ENCODE peak calls at places on chromosomes 7 and 10, in five cellular contexts. A, E, F, Z and O are unnamed samples.

GRCh38 chr7:142380064-142380463 is 122.2 kb upstream of the PRSS58 start:
- DNase-seq in Z (no peak), F (no peak), E (no peak), A (no peak), O (no peak)

GRCh38 chr7:18481776-18482175 is 13.8 kb upstream of the HDAC9 start:
- DNase-seq in A (no peak), E (no peak), Z (no peak), F (no peak), O (no peak)

GRCh38 chr10:124285587-124286527 is 132.9 kb downstream of the OAT start:
- DNase-seq in A (no peak), E (peak), Z (peak), F (peak), O (peak)

GRCh38 chr7:1651031-1651446 is 19.0 kb upstream of the ELFN1 start:
- DNase-seq in F (no peak), E (no peak), A (no peak), Z (no peak), O (no peak)

GRCh38 chr10:49598164-49598856 is 11.8 kb upstream of the SLC18A3 start:
- DNase-seq in A (no peak), Z (no peak), E (no peak), F (no peak), O (no peak)

GRCh38 chr10:132900211-132900756 is 42.1 kb downstream of the CFAP46 start:
- DNase-seq in A (no peak), E (no peak), Z (no peak), F (no peak), O (no peak)

GRCh38 chr10:18044976-18045720 is 93.4 kb downstream of the SLC39A12 start:
- DNase-seq in F (no peak), Z (no peak), A (peak), E (no peak), O (no peak)

GRCh38 chr7:106757846-106758245 is 96.9 kb upstream of the CCDC71L start:
- DNase-seq in A (peak), Z (no peak), E (no peak), F (no peak), O (no peak)

GRCh38 chr7:81331061-81332018 is 412.5 kb upstream of the SEMA3C start:
- DNase-seq in A (peak), E (no peak), F (no peak), Z (no peak), O (no peak)

GRCh38 chr10:12063483-12063818 is 5.3 kb upstream of the DHTKD1 start:
- DNase-seq in A (no peak), Z (no peak), E (no peak), F (no peak), O (no peak)

GRCh38 chr10:12067336-12067735 is 1.4 kb upstream of the DHTKD1 start:
- DNase-seq in Z (no peak), F (no peak), A (peak), E (no peak), O (no peak)

GRCh38 chr10:12062754-12063482 is 5.8 kb upstream of the DHTKD1 start:
- DNase-seq in E (no peak), Z (no peak), A (no peak), F (no peak), O (no peak)

GRCh38 chr10:12073526-12073925 is 4.8 kb downstream of the DHTKD1 start:
- DNase-seq in Z (no peak), F (no peak), A (peak), E (no peak), O (no peak)

DNA sequence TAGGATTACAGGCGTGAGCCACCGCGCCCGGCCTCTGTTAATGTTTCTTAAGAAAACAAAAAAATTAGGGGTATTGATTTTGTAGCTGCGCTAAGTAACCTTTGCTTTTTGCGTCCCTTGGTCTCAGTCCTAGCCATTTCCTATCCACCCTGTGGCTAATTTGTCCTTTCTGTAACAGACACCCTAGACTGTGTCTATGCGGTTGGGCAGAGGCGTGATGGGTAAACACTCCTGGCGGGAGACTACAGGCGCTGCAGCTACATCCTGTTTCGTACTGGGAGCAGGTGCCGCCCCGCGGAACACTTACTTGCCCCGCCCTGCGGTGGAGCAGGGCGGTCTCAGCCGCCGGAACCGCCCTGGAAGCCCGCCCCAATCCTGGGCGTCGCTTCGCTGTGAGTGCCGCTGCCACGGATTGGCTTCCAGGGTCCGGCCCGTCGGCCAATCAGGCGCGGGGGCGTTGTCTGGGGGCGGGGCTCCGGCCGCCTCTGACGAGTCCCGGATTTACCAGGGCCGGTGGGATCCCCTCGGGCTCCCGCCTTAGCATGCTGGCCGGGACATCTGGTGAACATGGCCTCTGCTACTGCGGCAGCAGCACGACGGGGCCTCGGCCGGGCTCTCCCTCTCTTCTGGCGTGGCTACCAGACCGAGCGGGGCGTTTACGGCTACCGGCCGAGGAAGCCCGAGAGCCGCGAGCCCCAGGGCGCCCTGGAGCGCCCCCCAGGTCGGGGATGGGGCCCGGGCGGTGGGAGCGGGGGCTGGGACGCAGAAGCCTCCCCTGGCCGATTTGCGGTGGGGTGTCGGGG is at the start of gene DHTKD1:
- DNase-seq in Z (peak), E (peak), A (peak), F (peak), O (peak)
- TF ChIP-seq CTCF in Z (peak), E (no peak), A (peak), F (peak), O (no peak)

DNA sequence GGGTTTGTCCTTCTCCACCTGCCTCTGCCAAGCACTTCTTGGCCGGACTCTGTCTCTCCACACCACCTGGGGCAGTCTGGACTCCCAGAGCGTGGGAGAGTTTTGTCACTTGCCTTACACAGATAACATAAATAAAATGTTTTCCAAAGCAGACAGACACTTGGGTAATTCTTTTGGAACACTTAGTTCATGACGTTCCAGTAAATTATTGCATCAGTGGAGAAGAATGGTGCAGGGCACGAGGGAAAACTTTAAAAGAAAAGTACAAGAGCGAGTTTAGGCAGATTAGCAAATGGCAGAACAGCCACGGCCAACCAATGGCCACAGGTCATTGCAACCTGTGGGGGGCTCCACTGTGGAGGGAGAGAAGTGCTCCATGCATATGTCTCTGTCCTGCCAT is 170.6 kb upstream of the GRB10 start:
- DNase-seq in Z (no peak), F (no peak), E (no peak), A (peak), O (no peak)
- TF ChIP-seq CTCF in Z (no peak), F (no peak), E (no peak), A (no peak), O (no peak)

DNA sequence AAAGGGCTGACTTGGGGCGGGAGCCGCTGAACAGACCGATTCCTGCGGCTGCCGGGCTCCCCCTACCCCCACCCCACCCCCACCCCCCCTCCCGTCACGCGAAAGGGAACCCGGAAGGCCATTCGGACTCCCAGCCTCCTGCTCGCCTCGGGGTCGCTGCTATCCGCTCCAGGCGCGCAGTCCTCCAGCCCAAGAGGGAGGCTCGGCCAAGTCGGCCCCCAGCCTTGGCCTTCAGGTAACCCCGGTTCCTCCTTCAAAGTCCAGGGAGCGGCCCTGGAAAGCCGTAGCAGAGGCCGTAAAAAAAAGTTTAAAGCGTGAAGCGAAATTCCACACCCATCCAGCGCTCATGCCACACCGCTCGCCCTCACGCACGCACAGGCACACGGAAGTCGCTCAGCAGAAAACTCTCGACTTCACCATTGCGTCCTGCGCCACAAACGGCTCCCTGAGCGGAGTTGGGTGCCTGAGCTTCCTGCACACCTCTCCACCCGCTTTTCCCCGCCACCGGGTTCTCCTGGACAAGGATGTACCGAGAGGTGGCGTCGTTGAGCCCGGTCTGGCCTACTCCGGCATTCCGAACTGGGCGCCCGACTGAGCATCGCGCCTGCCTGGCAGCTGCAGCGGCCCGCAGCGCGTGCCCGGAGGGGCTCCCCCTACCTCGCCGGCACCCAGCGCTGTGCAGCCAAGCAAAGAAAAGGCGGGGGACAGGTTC is 1.4 kb downstream of the SORCS3 start:
- DNase-seq in A (peak), Z (no peak), E (peak), F (peak), O (peak)
- TF ChIP-seq CTCF in A (peak), Z (no peak), E (peak), F (no peak), O (no peak)

GRCh38 chr7:104160375-104160774 is 47.4 kb downstream of the ORC5 start:
- DNase-seq in A (peak), Z (no peak), E (no peak), F (no peak), O (no peak)
- TF ChIP-seq CTCF in A (no peak), Z (no peak), E (no peak), F (peak), O (no peak)

DNA sequence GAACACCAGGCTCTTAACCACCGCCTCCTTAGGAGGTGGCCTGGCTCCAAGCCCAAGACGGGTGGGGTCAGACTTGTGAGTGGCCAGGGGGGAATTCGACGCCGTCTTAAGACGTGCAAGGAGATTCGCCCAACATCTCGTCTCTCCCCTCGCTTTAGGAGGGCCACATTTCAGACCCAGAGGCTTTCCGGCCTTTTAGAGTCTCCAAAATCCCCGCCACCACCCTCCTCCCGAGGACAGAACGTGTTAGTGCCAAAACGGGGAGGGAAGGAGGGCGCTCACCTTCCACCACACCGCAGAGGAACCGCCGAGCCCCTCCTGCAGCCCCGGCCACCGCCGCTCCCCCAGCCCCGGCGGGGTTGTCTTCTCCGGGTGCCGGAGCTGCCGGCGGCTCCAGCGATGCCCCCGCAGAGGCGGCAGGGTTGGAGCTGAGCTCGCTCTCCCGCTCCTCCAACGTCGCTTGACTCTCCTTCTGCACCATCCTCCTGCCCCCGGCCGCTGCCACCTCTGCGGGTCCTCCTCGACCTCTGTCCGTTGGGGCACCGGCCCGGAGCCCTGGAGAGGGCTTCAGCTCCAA is 614 bp downstream of the OGA start:
- DNase-seq in Z (peak), A (peak), E (no peak), F (no peak), O (peak)
- TF ChIP-seq CTCF in Z (no peak), A (no peak), E (no peak), F (no peak), O (no peak)

GRCh38 chr7:155437836-155438235 is 20.1 kb upstream of the EN2 start:
- DNase-seq in Z (no peak), E (no peak), A (no peak), F (no peak), O (no peak)

GRCh38 chr7:155431231-155431630 is 26.7 kb upstream of the EN2 start:
- DNase-seq in Z (no peak), E (no peak), F (no peak), A (no peak), O (no peak)

GRCh38 chr7:155431711-155432110 is 26.2 kb upstream of the EN2 start:
- DNase-seq in F (no peak), E (no peak), Z (no peak), A (no peak), O (no peak)

GRCh38 chr7:155438778-155439177 is 19.2 kb upstream of the EN2 start:
- DNase-seq in A (no peak), F (no peak), Z (no peak), E (no peak), O (no peak)

DNA sequence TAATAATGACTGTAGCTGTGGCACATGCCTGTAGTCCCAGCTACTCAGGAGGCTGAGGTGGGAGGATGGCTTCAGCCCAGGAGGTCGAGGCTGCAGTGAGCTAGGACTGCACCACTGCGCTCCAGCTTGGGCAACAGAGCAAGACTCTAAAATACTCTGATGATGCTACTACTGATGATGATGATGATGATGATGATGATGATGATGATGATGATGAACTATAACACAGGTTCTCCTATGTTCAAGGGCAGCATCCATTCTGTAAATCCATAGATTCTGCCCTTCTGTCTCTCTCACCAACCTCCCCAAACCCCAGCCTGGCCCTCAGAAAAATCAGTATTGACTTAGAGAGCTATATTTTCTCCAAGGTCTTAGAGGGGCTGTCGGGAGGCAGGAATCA is 22.8 kb upstream of the EN2 start:
- DNase-seq in F (no peak), Z (no peak), E (no peak), A (no peak), O (no peak)
- TF ChIP-seq CTCF in F (no peak), Z (no peak), E (no peak), A (no peak), O (no peak)

DNA sequence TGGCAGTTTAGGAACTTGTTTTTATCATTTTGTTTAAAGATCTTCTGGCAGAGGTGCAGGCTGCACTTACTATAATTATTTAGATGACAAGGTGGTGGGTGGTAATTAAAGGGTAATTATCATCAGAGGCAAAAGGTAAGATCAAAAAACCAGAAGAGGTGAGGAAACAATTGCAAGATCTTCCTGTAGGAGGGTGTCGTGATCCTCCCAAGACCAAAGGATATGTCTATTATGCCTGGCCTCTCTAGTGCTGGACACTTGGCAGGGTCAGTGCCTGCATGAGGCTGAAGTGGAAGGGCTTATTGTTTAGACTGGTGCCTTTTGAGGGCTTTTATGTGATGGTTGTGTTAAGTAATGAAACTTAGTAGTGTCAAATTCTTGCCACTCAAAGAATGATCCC is 1.8 kb upstream of the WAPL start:
- DNase-seq in Z (no peak), E (no peak), A (peak), F (no peak), O (no peak)
- TF ChIP-seq CTCF in Z (no peak), E (no peak), A (peak), F (no peak), O (no peak)